ENCODE peak calls at places on chromosome 15, in six cellular contexts. P is HCT116, Y is GM12878, L is H1, S is SK-N-SH, E is K562. X is an unnamed sample. For H3K79me2, the result is how much of the 10 kb centered on the place peaks cover.

GRCh38 chr15:58865420-58865880 is 68.0 kb downstream of the SLTM start:
- DNase-seq in P (no peak), Y (no peak), L (no peak), S (no peak), E (no peak), X (no peak)

GRCh38 chr15:48307586-48307985 is 23.6 kb upstream of the DUT start:
- DNase-seq in P (no peak), Y (no peak), L (no peak), S (no peak), E (no peak), X (no peak)

GRCh38 chr15:77819271-77819806 is 186.6 kb upstream of the LINGO1 start:
- DNase-seq in P (no peak), Y (no peak), L (peak), S (peak), E (peak), X (no peak)

GRCh38 chr15:89486726-89487050 is 9.7 kb downstream of the RHCG start:
- DNase-seq in P (no peak), Y (no peak), L (peak), S (no peak), E (peak), X (no peak)

GRCh38 chr15:51876169-51876568 is 46.7 kb downstream of the TMOD3 start:
- DNase-seq in P (no peak), Y (no peak), L (no peak), S (no peak), E (no peak), X (no peak)

GRCh38 chr15:77282333-77282732 is 137.6 kb downstream of the PEAK1 start:
- DNase-seq in P (no peak), Y (no peak), L (no peak), S (no peak), E (no peak), X (peak)

GRCh38 chr15:65908876-65909275 is 39.6 kb downstream of the RAB11A start:
- DNase-seq in P (no peak), Y (no peak), L (peak), S (no peak), E (no peak), X (no peak)

GRCh38 chr15:45187894-45188830 is at the start of gene SHF:
- DNase-seq in P (no peak), Y (no peak), L (peak), S (peak), E (peak), X (peak)

GRCh38 chr15:79037848-79038247 is 52.7 kb downstream of the RASGRF1 start:
- DNase-seq in P (no peak), Y (no peak), L (no peak), S (no peak), E (no peak), X (no peak)

GRCh38 chr15:40843885-40844542 is at the start of gene SPINT1:
- DNase-seq in P (no peak), Y (no peak), L (peak), S (peak), E (peak), X (no peak)

GRCh38 chr15:88627463-88627862 is 6.3 kb downstream of the AEN start:
- DNase-seq in P (no peak), Y (no peak), L (no peak), S (no peak), E (no peak), X (no peak)

GRCh38 chr15:65903296-65904073 is 34.2 kb downstream of the RAB11A start:
- DNase-seq in P (no peak), Y (no peak), L (peak), S (no peak), E (no peak), X (no peak)

GRCh38 chr15:81288040-81288439 is 35.9 kb downstream of the STARD5 start:
- DNase-seq in P (no peak), Y (no peak), L (no peak), S (no peak), E (no peak), X (no peak)

GRCh38 chr15:55527150-55527549 is 19.1 kb upstream of the DNAAF4 start:
- DNase-seq in P (no peak), Y (no peak), L (no peak), S (no peak), E (no peak), X (no peak)

GRCh38 chr15:30984118-30984517 is 7.3 kb downstream of the MTMR10 start:
- DNase-seq in P (no peak), Y (no peak), L (no peak), S (no peak), E (no peak), X (no peak)

GRCh38 chr15:26158176-26158575 is 295.0 kb upstream of the ATP10A start:
- DNase-seq in P (no peak), Y (no peak), L (no peak), S (no peak), E (no peak), X (no peak)
- TF ChIP-seq MAX in P (no peak), Y (no peak), L (no peak), S (no peak), E (no peak), X (no peak)

DNA sequence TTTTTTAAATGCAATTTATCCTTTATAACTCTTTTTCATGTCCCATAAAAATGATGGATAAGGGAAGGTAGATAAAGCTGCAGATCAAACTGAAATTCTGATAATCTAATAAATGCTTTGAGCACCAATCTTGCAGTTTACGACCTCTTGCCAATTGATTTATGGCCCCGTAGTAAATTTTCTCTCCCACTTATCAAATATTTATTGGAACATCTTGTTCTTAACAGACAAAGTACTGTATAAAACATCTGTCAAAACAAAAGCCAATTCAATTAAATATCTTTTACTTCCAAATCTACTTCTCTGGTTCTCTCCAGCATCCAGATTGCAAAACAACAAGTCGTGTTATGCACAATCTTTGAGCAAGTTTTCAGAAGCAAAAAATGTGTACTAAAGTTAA is 34.6 kb downstream of the POLR2M start:
- DNase-seq in P (no peak), Y (no peak), L (no peak), S (no peak), E (no peak), X (no peak)
- TF ChIP-seq POLR2AphosphoS5 in P (no peak), Y (no peak), L (no peak), S (no peak), E (no peak), X (no peak)

GRCh38 chr15:90718232-90718631 is 1.1 kb downstream of the BLM start:
- DNase-seq in P (no peak), Y (no peak), L (no peak), S (no peak), E (no peak), X (no peak)
- H3K79me2 ChIP-seq in P (half or more), Y (under half), L (under half), S (under half), E (half or more), X (under half)

DNA sequence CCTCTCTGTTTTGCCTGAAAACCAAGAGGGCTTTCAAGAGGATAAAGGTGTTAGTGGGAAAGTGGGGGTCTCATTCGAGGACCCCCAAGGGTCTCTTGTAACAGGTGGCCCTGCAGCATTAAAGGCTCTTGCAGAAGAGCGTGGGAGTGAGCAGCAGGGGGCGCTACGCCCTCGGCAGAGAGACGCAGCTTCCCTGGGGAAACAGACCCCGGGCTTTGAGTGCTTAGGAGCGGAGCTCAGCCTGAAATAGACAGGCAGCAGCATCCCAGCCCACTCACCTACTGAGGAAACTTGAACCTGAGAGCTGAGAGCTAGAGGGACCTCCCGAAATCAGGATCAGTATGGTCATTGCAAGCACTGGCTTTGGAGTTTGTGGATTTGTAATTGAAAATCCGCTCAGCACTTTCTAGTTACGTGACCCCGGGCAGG is 25.7 kb downstream of the RPLP1 start:
- DNase-seq in P (peak), Y (no peak), L (peak), S (peak), E (peak), X (peak)
- TF ChIP-seq MAX in P (no peak), Y (no peak), L (no peak), S (no peak), E (no peak), X (no peak)

GRCh38 chr15:38073278-38073930 is 139.0 kb downstream of the TMCO5A start:
- DNase-seq in P (peak), Y (no peak), L (no peak), S (no peak), E (no peak), X (peak)
- TF ChIP-seq POLR2AphosphoS5 in P (no peak), Y (no peak), L (no peak), S (no peak), E (no peak), X (no peak)

GRCh38 chr15:84992157-84992940 is 10.7 kb downstream of the PDE8A start:
- DNase-seq in P (peak), Y (no peak), L (peak), S (no peak), E (no peak), X (peak)

GRCh38 chr15:84991313-84991712 is 9.7 kb downstream of the PDE8A start:
- DNase-seq in P (no peak), Y (no peak), L (no peak), S (no peak), E (no peak), X (no peak)

GRCh38 chr15:84987949-84988624 is 6.4 kb downstream of the PDE8A start:
- DNase-seq in P (no peak), Y (no peak), L (peak), S (no peak), E (no peak), X (no peak)

GRCh38 chr15:84985158-84985557 is 3.5 kb downstream of the PDE8A start:
- DNase-seq in P (no peak), Y (no peak), L (no peak), S (no peak), E (no peak), X (no peak)

DNA sequence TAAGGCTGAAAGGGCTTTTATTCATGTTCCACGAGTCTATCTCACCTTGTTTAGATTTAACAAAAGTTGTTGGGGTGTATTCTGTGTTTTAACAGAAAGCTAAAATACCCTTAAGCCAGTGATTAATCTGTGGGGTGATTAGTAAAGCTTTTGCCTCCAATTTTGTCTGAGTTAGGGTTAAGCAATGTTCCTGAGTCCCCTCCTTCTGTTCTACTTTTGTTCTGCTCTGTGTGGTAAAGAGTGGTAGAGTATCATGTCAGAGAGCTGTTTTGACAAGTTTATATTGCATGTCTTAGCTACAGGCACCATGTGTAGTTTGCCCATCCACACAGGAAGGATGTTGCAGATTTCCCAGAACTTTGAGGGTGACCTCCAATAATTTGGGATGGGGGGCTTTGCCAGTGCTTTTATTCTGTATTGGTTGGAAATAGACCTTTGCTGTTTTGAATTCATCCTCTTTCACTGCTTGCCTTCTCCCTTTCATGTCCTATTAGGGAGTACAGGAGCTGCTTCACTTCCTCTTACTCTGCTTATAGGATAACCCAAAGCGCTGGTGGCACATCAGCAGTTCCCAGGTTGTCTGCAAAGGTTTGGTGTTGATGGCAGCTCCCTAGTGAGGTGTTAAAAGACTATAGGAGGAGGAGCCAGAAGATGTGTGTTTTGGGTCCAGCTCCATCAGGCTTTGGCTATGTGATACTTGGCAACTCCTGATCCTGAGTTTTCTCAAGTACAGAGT is 7.4 kb downstream of the PDE8A start:
- DNase-seq in P (no peak), Y (no peak), L (peak), S (no peak), E (no peak), X (no peak)
- H3K79me2 ChIP-seq in P (half or more), Y (half or more), L (under half), S (half or more), E (half or more), X (half or more)

GRCh38 chr15:67925182-67925581 is 85.3 kb upstream of the RNU6-1 start:
- DNase-seq in P (no peak), Y (no peak), L (no peak), S (no peak), E (peak), X (no peak)
- TF ChIP-seq MAX in P (no peak), Y (no peak), L (no peak), S (no peak), E (no peak), X (no peak)

DNA sequence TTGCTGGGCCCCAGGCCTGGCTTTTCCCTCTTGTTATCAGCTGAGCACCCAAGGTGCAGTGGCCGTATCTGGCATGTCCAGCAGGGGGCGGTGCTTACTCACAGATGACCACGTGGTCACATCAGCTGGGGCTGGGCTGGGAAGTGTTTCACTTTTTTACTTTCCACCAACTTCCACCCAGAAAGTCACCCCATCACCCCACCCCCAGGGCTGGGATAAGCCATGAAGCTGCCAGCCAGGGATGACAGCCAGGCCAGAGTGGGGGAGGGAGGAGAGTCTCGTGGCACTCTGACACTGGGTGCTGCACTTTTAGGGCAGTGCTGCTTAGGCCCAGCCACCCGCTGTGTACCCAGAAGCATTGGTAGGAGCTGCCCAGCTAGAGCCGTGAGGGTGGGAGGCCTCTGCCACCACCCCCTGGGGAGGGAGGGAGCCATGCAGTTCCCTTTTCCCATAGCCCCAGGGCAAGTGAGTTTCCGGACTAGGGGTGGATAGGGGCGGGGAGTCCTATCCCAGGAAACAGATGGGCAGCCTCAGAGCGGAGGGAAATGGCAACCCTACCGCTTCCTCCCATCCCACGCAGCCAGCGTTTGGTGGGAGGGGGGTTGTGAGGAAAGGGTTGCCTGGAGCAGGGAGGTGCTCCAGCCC is 6.1 kb downstream of the PPCDC start:
- DNase-seq in P (peak), Y (no peak), L (peak), S (peak), E (peak), X (peak)
- TF ChIP-seq POLR2AphosphoS5 in P (no peak), Y (no peak), L (no peak), S (no peak), E (no peak), X (peak)

GRCh38 chr15:74648051-74648622 is 32.5 kb downstream of the CLK3 start:
- DNase-seq in P (no peak), Y (no peak), L (no peak), S (no peak), E (no peak), X (no peak)
- H3K79me2 ChIP-seq in P (under half), Y (under half), L (under half), S (under half), E (under half), X (under half)

X was measured in endothelial cell of umbilical vein.